ENCODE peak calls at places on chromosomes 16 and 17, in five cellular contexts. One of them, this sample, is unnamed.

GRCh38 chr16:10541396-10541795 is 39.0 kb downstream of the EMP2 start:
- DNase-seq in right cardiac atrium: peak; percentile 75
- DNase-seq in H9: no peak
- DNase-seq in T47D: no peak
- DNase-seq in hippocampal formation: no peak
- DNase-seq in this sample: no peak

GRCh38 chr16:19389246-19389645 is 28.4 kb upstream of the TMC5 start:
- DNase-seq in hippocampal formation: no peak
- DNase-seq in T47D: peak; percentile 82
- DNase-seq in H9: peak; percentile 80
- DNase-seq in right cardiac atrium: no peak
- DNase-seq in this sample: no peak

GRCh38 chr17:74779948-74780400 is 3.8 kb upstream of the NAT9 start:
- DNase-seq in right cardiac atrium: peak; percentile 81
- DNase-seq in T47D: no peak
- DNase-seq in H9: no peak
- DNase-seq in hippocampal formation: peak; percentile 31
- DNase-seq in this sample: no peak

GRCh38 chr17:29593546-29594440 is 861 bp downstream of the ANKRD13B start:
- DNase-seq in right cardiac atrium: peak; percentile 67
- DNase-seq in hippocampal formation: no peak
- DNase-seq in H9: peak; percentile 88
- DNase-seq in T47D: peak; percentile 53
- DNase-seq in this sample: no peak

GRCh38 chr17:15406081-15406480 is 61.3 kb downstream of the CDRT4 start:
- DNase-seq in right cardiac atrium: no peak
- DNase-seq in hippocampal formation: no peak
- DNase-seq in H9: no peak
- DNase-seq in T47D: no peak
- DNase-seq in this sample: no peak

GRCh38 chr16:11310997-11311561 is 29.9 kb upstream of the PRM1 start:
- DNase-seq in hippocampal formation: no peak
- DNase-seq in T47D: no peak
- DNase-seq in H9: no peak
- DNase-seq in right cardiac atrium: no peak
- DNase-seq in this sample: no peak

GRCh38 chr17:43928606-43929005 is 13.7 kb downstream of the PPY start:
- DNase-seq in hippocampal formation: no peak
- DNase-seq in right cardiac atrium: no peak
- DNase-seq in T47D: no peak
- DNase-seq in H9: no peak
- DNase-seq in this sample: no peak

GRCh38 chr17:73166731-73167581 is 2.1 kb downstream of the SSTR2 start:
- DNase-seq in right cardiac atrium: no peak
- DNase-seq in H9: no peak
- DNase-seq in T47D: peak; percentile 52
- DNase-seq in hippocampal formation: no peak
- DNase-seq in this sample: no peak

GRCh38 chr17:18962494-18962815 is 10.5 kb downstream of the SLC5A10 start:
- DNase-seq in T47D: no peak
- DNase-seq in right cardiac atrium: peak; percentile 49
- DNase-seq in H9: no peak
- DNase-seq in hippocampal formation: no peak
- DNase-seq in this sample: no peak

GRCh38 chr17:8572767-8573166 is 57.8 kb downstream of the MYH10 start:
- DNase-seq in hippocampal formation: no peak
- DNase-seq in T47D: peak; percentile 6
- DNase-seq in right cardiac atrium: no peak
- DNase-seq in H9: no peak
- DNase-seq in this sample: no peak

GRCh38 chr16:4814542-4815173 is 12.2 kb upstream of the ROGDI start:
- DNase-seq in hippocampal formation: no peak
- DNase-seq in T47D: no peak
- DNase-seq in right cardiac atrium: peak; percentile 71
- DNase-seq in H9: no peak
- DNase-seq in this sample: no peak

GRCh38 chr16:8853611-8854010 is 15.2 kb downstream of the CARHSP1 start:
- DNase-seq in H9: no peak
- DNase-seq in T47D: no peak
- DNase-seq in hippocampal formation: no peak
- DNase-seq in right cardiac atrium: peak; percentile 16
- DNase-seq in this sample: no peak

GRCh38 chr17:42591411-42591810 is 13.9 kb upstream of the PSMC3IP start:
- DNase-seq in right cardiac atrium: no peak
- DNase-seq in T47D: no peak
- DNase-seq in H9: no peak
- DNase-seq in hippocampal formation: no peak
- DNase-seq in this sample: no peak

GRCh38 chr17:18964018-18964351 is 12.0 kb downstream of the SLC5A10 start:
- DNase-seq in T47D: no peak
- DNase-seq in right cardiac atrium: peak; percentile 21
- DNase-seq in H9: no peak
- DNase-seq in hippocampal formation: no peak
- DNase-seq in this sample: no peak

GRCh38 chr17:30380106-30380420 is 1.3 kb downstream of the CPD start:
- DNase-seq in T47D: no peak
- DNase-seq in right cardiac atrium: no peak
- DNase-seq in hippocampal formation: no peak
- DNase-seq in H9: no peak
- DNase-seq in this sample: no peak